ENCODE peak calls at places on chromosome 10, in nine cellular contexts. One of them, this sample, is unnamed.

GRCh38 chr10:114294549-114294948 is 55.5 kb downstream of the VWA2 start:
- DNase-seq in T-helper 9 cell: no peak
- DNase-seq in NCI-H1105: no peak
- DNase-seq in GDM1: no peak
- DNase-seq in foreskin keratinocyte: no peak
- DNase-seq in kidney tubule cell: no peak
- DNase-seq in T-helper 1 cell: no peak
- DNase-seq in amygdala: no peak
- DNase-seq in activated naive CD8-positive, alpha-beta T cell treated with anti-CD3 and anti-CD28 coated beads, Interleukin-2, amount 50 U/mL, for 24 hours: no peak
- DNase-seq in this sample: no peak

GRCh38 chr10:68151453-68151852 is 42.2 kb downstream of the MYPN start:
- DNase-seq in NCI-H1105: no peak
- DNase-seq in foreskin keratinocyte: no peak
- DNase-seq in GDM1: no peak
- DNase-seq in T-helper 9 cell: no peak
- DNase-seq in T-helper 1 cell: no peak
- DNase-seq in amygdala: no peak
- DNase-seq in kidney tubule cell: peak; percentile 59
- DNase-seq in activated naive CD8-positive, alpha-beta T cell treated with anti-CD3 and anti-CD28 coated beads, Interleukin-2, amount 50 U/mL, for 24 hours: no peak
- DNase-seq in this sample: no peak

GRCh38 chr10:98349508-98349922 is 65.5 kb downstream of the PYROXD2 start:
- DNase-seq in kidney tubule cell: peak; percentile 8
- DNase-seq in GDM1: no peak
- DNase-seq in activated naive CD8-positive, alpha-beta T cell treated with anti-CD3 and anti-CD28 coated beads, Interleukin-2, amount 50 U/mL, for 24 hours: no peak
- DNase-seq in NCI-H1105: no peak
- DNase-seq in amygdala: no peak
- DNase-seq in foreskin keratinocyte: no peak
- DNase-seq in T-helper 9 cell: no peak
- DNase-seq in T-helper 1 cell: no peak
- DNase-seq in this sample: peak; percentile 96

GRCh38 chr10:132752961-132753360 is 33.0 kb downstream of the NKX6-2 start:
- DNase-seq in kidney tubule cell: no peak
- DNase-seq in foreskin keratinocyte: no peak
- DNase-seq in GDM1: no peak
- DNase-seq in activated naive CD8-positive, alpha-beta T cell treated with anti-CD3 and anti-CD28 coated beads, Interleukin-2, amount 50 U/mL, for 24 hours: no peak
- DNase-seq in T-helper 1 cell: no peak
- DNase-seq in NCI-H1105: no peak
- DNase-seq in amygdala: no peak
- DNase-seq in T-helper 9 cell: no peak
- DNase-seq in this sample: no peak

GRCh38 chr10:89327803-89328441 is at the start of gene IFIT3:
- DNase-seq in NCI-H1105: no peak
- DNase-seq in T-helper 1 cell: no peak
- DNase-seq in kidney tubule cell: peak; percentile 85
- DNase-seq in amygdala: peak; percentile 52
- DNase-seq in activated naive CD8-positive, alpha-beta T cell treated with anti-CD3 and anti-CD28 coated beads, Interleukin-2, amount 50 U/mL, for 24 hours: no peak
- DNase-seq in foreskin keratinocyte: peak; percentile 57
- DNase-seq in T-helper 9 cell: no peak
- DNase-seq in GDM1: peak; percentile 70
- DNase-seq in this sample: peak; percentile 91

GRCh38 chr10:132850896-132851295 is 64.9 kb upstream of the NKX6-2 start:
- DNase-seq in amygdala: no peak
- DNase-seq in activated naive CD8-positive, alpha-beta T cell treated with anti-CD3 and anti-CD28 coated beads, Interleukin-2, amount 50 U/mL, for 24 hours: no peak
- DNase-seq in GDM1: no peak
- DNase-seq in NCI-H1105: no peak
- DNase-seq in T-helper 1 cell: no peak
- DNase-seq in foreskin keratinocyte: no peak
- DNase-seq in kidney tubule cell: no peak
- DNase-seq in T-helper 9 cell: no peak
- DNase-seq in this sample: no peak

GRCh38 chr10:103923502-103923901 is 5.5 kb upstream of the STN1 start:
- DNase-seq in GDM1: no peak
- DNase-seq in T-helper 9 cell: no peak
- DNase-seq in NCI-H1105: no peak
- DNase-seq in activated naive CD8-positive, alpha-beta T cell treated with anti-CD3 and anti-CD28 coated beads, Interleukin-2, amount 50 U/mL, for 24 hours: no peak
- DNase-seq in T-helper 1 cell: no peak
- DNase-seq in kidney tubule cell: peak; percentile 80
- DNase-seq in foreskin keratinocyte: peak; percentile 71
- DNase-seq in amygdala: no peak
- DNase-seq in this sample: no peak

GRCh38 chr10:79446451-79447020 is 1.1 kb upstream of the ZCCHC24 start:
- DNase-seq in GDM1: no peak
- DNase-seq in NCI-H1105: no peak
- DNase-seq in T-helper 1 cell: no peak
- DNase-seq in foreskin keratinocyte: no peak
- DNase-seq in kidney tubule cell: peak; percentile 54
- DNase-seq in T-helper 9 cell: peak; percentile 21
- DNase-seq in activated naive CD8-positive, alpha-beta T cell treated with anti-CD3 and anti-CD28 coated beads, Interleukin-2, amount 50 U/mL, for 24 hours: no peak
- DNase-seq in amygdala: peak; percentile 46
- DNase-seq in this sample: peak; percentile 49

GRCh38 chr10:132463333-132464255 is 66.6 kb downstream of the PWWP2B start:
- DNase-seq in activated naive CD8-positive, alpha-beta T cell treated with anti-CD3 and anti-CD28 coated beads, Interleukin-2, amount 50 U/mL, for 24 hours: no peak
- DNase-seq in NCI-H1105: no peak
- DNase-seq in T-helper 1 cell: no peak
- DNase-seq in foreskin keratinocyte: no peak
- DNase-seq in GDM1: no peak
- DNase-seq in amygdala: no peak
- DNase-seq in kidney tubule cell: no peak
- DNase-seq in T-helper 9 cell: no peak
- DNase-seq in this sample: peak; percentile 46

This sample was measured in AG20443.